ENCODE peak calls at places on chromosome 11, in seven cellular contexts. One of them, this sample, is unnamed.

GRCh38 chr11:126317681-126318641 is 14.1 kb downstream of the DCPS start:
- DNase-seq in mesenchymal stem cell: peak
- DNase-seq in ovary: peak
- DNase-seq in adrenal gland: peak
- DNase-seq in body of pancreas: peak
- DNase-seq in thoracic aorta: no peak
- DNase-seq in stomach: no peak
- DNase-seq in this sample: peak

GRCh38 chr11:109077340-109077927 is 344.6 kb upstream of the C11orf87 start:
- DNase-seq in mesenchymal stem cell: no peak
- DNase-seq in ovary: no peak
- DNase-seq in adrenal gland: no peak
- DNase-seq in body of pancreas: no peak
- DNase-seq in thoracic aorta: no peak
- DNase-seq in stomach: no peak
- DNase-seq in this sample: no peak

GRCh38 chr11:115769891-115770290 is 265.7 kb upstream of the CADM1 start:
- DNase-seq in mesenchymal stem cell: no peak
- DNase-seq in ovary: no peak
- DNase-seq in adrenal gland: no peak
- DNase-seq in body of pancreas: no peak
- DNase-seq in thoracic aorta: no peak
- DNase-seq in stomach: no peak
- DNase-seq in this sample: no peak

GRCh38 chr11:64502634-64503033 is 88.4 kb upstream of the SLC22A12 start:
- DNase-seq in mesenchymal stem cell: no peak
- DNase-seq in ovary: no peak
- DNase-seq in adrenal gland: no peak
- DNase-seq in body of pancreas: no peak
- DNase-seq in thoracic aorta: no peak
- DNase-seq in stomach: no peak
- DNase-seq in this sample: no peak

GRCh38 chr11:59552844-59553243 is 41.5 kb downstream of the OR4D9 start:
- DNase-seq in mesenchymal stem cell: no peak
- DNase-seq in ovary: no peak
- DNase-seq in adrenal gland: peak
- DNase-seq in body of pancreas: no peak
- DNase-seq in thoracic aorta: no peak
- DNase-seq in stomach: no peak
- DNase-seq in this sample: no peak

GRCh38 chr11:115521874-115522273 is 17.7 kb upstream of the CADM1 start:
- DNase-seq in mesenchymal stem cell: no peak
- DNase-seq in ovary: no peak
- DNase-seq in adrenal gland: no peak
- DNase-seq in body of pancreas: no peak
- DNase-seq in thoracic aorta: no peak
- DNase-seq in stomach: no peak
- DNase-seq in this sample: no peak

GRCh38 chr11:118438314-118438931 is 2.1 kb downstream of the KMT2A start:
- DNase-seq in mesenchymal stem cell: peak
- DNase-seq in ovary: no peak
- DNase-seq in adrenal gland: peak
- DNase-seq in body of pancreas: peak
- DNase-seq in thoracic aorta: no peak
- DNase-seq in stomach: no peak
- DNase-seq in this sample: peak

GRCh38 chr11:66126064-66126463 is 56.0 kb downstream of the PACS1 start:
- DNase-seq in mesenchymal stem cell: no peak
- DNase-seq in ovary: no peak
- DNase-seq in adrenal gland: no peak
- DNase-seq in body of pancreas: no peak
- DNase-seq in thoracic aorta: no peak
- DNase-seq in stomach: no peak
- DNase-seq in this sample: no peak

GRCh38 chr11:2767751-2768150 is 68.0 kb upstream of the KCNQ1OT1 start:
- DNase-seq in mesenchymal stem cell: no peak
- DNase-seq in ovary: no peak
- DNase-seq in adrenal gland: peak
- DNase-seq in body of pancreas: no peak
- DNase-seq in thoracic aorta: no peak
- DNase-seq in stomach: no peak
- DNase-seq in this sample: no peak

GRCh38 chr11:126500981-126501380 is 145.5 kb downstream of the ST3GAL4 start:
- DNase-seq in mesenchymal stem cell: no peak
- DNase-seq in ovary: no peak
- DNase-seq in adrenal gland: no peak
- DNase-seq in body of pancreas: no peak
- DNase-seq in thoracic aorta: no peak
- DNase-seq in stomach: no peak
- DNase-seq in this sample: peak

GRCh38 chr11:37502202-37502601 is 904.2 kb upstream of the RAG2 start:
- DNase-seq in mesenchymal stem cell: peak
- DNase-seq in ovary: no peak
- DNase-seq in adrenal gland: no peak
- DNase-seq in body of pancreas: no peak
- DNase-seq in thoracic aorta: no peak
- DNase-seq in stomach: no peak
- DNase-seq in this sample: no peak

GRCh38 chr11:126990716-126991480 is 9.7 kb downstream of the KIRREL3 start:
- DNase-seq in mesenchymal stem cell: no peak
- DNase-seq in ovary: no peak
- DNase-seq in adrenal gland: no peak
- DNase-seq in body of pancreas: no peak
- DNase-seq in thoracic aorta: no peak
- DNase-seq in stomach: no peak
- DNase-seq in this sample: no peak

GRCh38 chr11:117701781-117702180 is 95.2 kb downstream of the DSCAML1 start:
- DNase-seq in mesenchymal stem cell: no peak
- DNase-seq in ovary: no peak
- DNase-seq in adrenal gland: no peak
- DNase-seq in body of pancreas: no peak
- DNase-seq in thoracic aorta: no peak
- DNase-seq in stomach: no peak
- DNase-seq in this sample: no peak

GRCh38 chr11:11396290-11397042 is 43.4 kb upstream of the CSNK2A3 start:
- DNase-seq in mesenchymal stem cell: peak
- DNase-seq in ovary: no peak
- DNase-seq in adrenal gland: no peak
- DNase-seq in body of pancreas: no peak
- DNase-seq in thoracic aorta: no peak
- DNase-seq in stomach: no peak
- DNase-seq in this sample: no peak

GRCh38 chr11:76772783-76773106 is 10.4 kb upstream of the TSKU start:
- DNase-seq in mesenchymal stem cell: no peak
- DNase-seq in ovary: peak
- DNase-seq in adrenal gland: no peak
- DNase-seq in body of pancreas: no peak
- DNase-seq in thoracic aorta: no peak
- DNase-seq in stomach: no peak
- DNase-seq in this sample: no peak

GRCh38 chr11:101390539-101390938 is 193.3 kb downstream of the TRPC6 start:
- DNase-seq in mesenchymal stem cell: peak
- DNase-seq in ovary: no peak
- DNase-seq in adrenal gland: no peak
- DNase-seq in body of pancreas: no peak
- DNase-seq in thoracic aorta: no peak
- DNase-seq in stomach: no peak
- DNase-seq in this sample: no peak

GRCh38 chr11:126137146-126137545 is 74.3 kb downstream of the RPUSD4 start:
- DNase-seq in mesenchymal stem cell: peak
- DNase-seq in ovary: no peak
- DNase-seq in adrenal gland: no peak
- DNase-seq in body of pancreas: no peak
- DNase-seq in thoracic aorta: no peak
- DNase-seq in stomach: no peak
- DNase-seq in this sample: peak

GRCh38 chr11:32602657-32603410 is 19.2 kb downstream of the EIF3M start:
- DNase-seq in mesenchymal stem cell: no peak
- DNase-seq in ovary: no peak
- DNase-seq in adrenal gland: no peak
- DNase-seq in body of pancreas: no peak
- DNase-seq in thoracic aorta: no peak
- DNase-seq in stomach: no peak
- DNase-seq in this sample: no peak

GRCh38 chr11:61763930-61764605 is 11.6 kb downstream of the MYRF start:
- DNase-seq in mesenchymal stem cell: no peak
- DNase-seq in ovary: no peak
- DNase-seq in adrenal gland: no peak
- DNase-seq in body of pancreas: no peak
- DNase-seq in thoracic aorta: no peak
- DNase-seq in stomach: no peak
- DNase-seq in this sample: no peak

GRCh38 chr11:76266269-76266668 is 60.0 kb upstream of the WNT11 start:
- DNase-seq in mesenchymal stem cell: peak
- DNase-seq in ovary: no peak
- DNase-seq in adrenal gland: peak
- DNase-seq in body of pancreas: no peak
- DNase-seq in thoracic aorta: no peak
- DNase-seq in stomach: no peak
- DNase-seq in this sample: peak

GRCh38 chr11:78156081-78156844 is 16.8 kb upstream of the ALG8 start:
- DNase-seq in mesenchymal stem cell: peak
- DNase-seq in ovary: no peak
- DNase-seq in adrenal gland: no peak
- DNase-seq in body of pancreas: no peak
- DNase-seq in thoracic aorta: no peak
- DNase-seq in stomach: no peak
- DNase-seq in this sample: no peak

DNA sequence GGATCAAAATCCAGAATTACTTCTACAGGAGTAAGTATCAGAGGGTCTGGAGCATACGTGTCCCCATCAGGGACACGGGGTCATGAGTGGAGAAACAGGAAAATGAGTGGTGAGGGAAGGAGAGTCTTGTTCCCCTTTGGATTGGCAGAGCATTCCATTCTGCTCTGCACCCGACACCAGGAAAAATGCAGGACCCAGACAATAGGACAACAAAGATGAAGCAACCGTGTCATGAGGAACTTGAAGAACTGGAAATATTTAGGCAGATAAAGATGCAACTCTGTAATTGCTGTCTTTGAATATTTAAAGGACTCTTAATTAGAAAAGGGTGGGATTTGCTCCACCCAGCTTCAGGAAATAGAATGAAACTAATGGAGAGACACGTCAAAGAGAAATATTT is 89.0 kb upstream of the BLID start:
- DNase-seq in mesenchymal stem cell: no peak
- DNase-seq in ovary: no peak
- DNase-seq in adrenal gland: no peak
- DNase-seq in body of pancreas: no peak
- DNase-seq in thoracic aorta: no peak
- DNase-seq in stomach: no peak
- DNase-seq in this sample: no peak
- H3K27ac ChIP-seq in mesenchymal stem cell: no peak
- H3K27ac ChIP-seq in ovary: no peak
- H3K27ac ChIP-seq in adrenal gland: no peak
- H3K27ac ChIP-seq in body of pancreas: no peak
- H3K27ac ChIP-seq in thoracic aorta: peak
- H3K27ac ChIP-seq in stomach: no peak
- H3K27ac ChIP-seq in this sample: no peak

GRCh38 chr11:17541330-17541885 is 2.8 kb downstream of the USH1C start:
- DNase-seq in mesenchymal stem cell: no peak
- DNase-seq in ovary: no peak
- DNase-seq in adrenal gland: no peak
- DNase-seq in body of pancreas: no peak
- DNase-seq in thoracic aorta: no peak
- DNase-seq in stomach: no peak
- DNase-seq in this sample: peak

GRCh38 chr11:17544181-17544622 is at the start of gene USH1C:
- DNase-seq in mesenchymal stem cell: no peak
- DNase-seq in ovary: no peak
- DNase-seq in adrenal gland: no peak
- DNase-seq in body of pancreas: peak
- DNase-seq in thoracic aorta: no peak
- DNase-seq in stomach: peak
- DNase-seq in this sample: no peak

GRCh38 chr11:17542249-17542648 is 2.0 kb downstream of the USH1C start:
- DNase-seq in mesenchymal stem cell: no peak
- DNase-seq in ovary: no peak
- DNase-seq in adrenal gland: no peak
- DNase-seq in body of pancreas: peak
- DNase-seq in thoracic aorta: no peak
- DNase-seq in stomach: peak
- DNase-seq in this sample: no peak

GRCh38 chr11:17543574-17544180 is 539 bp downstream of the USH1C start:
- DNase-seq in mesenchymal stem cell: no peak
- DNase-seq in ovary: no peak
- DNase-seq in adrenal gland: no peak
- DNase-seq in body of pancreas: no peak
- DNase-seq in thoracic aorta: no peak
- DNase-seq in stomach: no peak
- DNase-seq in this sample: no peak

GRCh38 chr11:17543041-17543440 is 1.2 kb downstream of the USH1C start:
- DNase-seq in mesenchymal stem cell: no peak
- DNase-seq in ovary: no peak
- DNase-seq in adrenal gland: no peak
- DNase-seq in body of pancreas: no peak
- DNase-seq in thoracic aorta: no peak
- DNase-seq in stomach: no peak
- DNase-seq in this sample: no peak
- H3K4me3 ChIP-seq in mesenchymal stem cell: no peak
- H3K4me3 ChIP-seq in ovary: no peak
- H3K4me3 ChIP-seq in adrenal gland: no peak
- H3K4me3 ChIP-seq in body of pancreas: no peak
- H3K4me3 ChIP-seq in thoracic aorta: no peak
- H3K4me3 ChIP-seq in stomach: peak
- H3K4me3 ChIP-seq in this sample: no peak

DNA sequence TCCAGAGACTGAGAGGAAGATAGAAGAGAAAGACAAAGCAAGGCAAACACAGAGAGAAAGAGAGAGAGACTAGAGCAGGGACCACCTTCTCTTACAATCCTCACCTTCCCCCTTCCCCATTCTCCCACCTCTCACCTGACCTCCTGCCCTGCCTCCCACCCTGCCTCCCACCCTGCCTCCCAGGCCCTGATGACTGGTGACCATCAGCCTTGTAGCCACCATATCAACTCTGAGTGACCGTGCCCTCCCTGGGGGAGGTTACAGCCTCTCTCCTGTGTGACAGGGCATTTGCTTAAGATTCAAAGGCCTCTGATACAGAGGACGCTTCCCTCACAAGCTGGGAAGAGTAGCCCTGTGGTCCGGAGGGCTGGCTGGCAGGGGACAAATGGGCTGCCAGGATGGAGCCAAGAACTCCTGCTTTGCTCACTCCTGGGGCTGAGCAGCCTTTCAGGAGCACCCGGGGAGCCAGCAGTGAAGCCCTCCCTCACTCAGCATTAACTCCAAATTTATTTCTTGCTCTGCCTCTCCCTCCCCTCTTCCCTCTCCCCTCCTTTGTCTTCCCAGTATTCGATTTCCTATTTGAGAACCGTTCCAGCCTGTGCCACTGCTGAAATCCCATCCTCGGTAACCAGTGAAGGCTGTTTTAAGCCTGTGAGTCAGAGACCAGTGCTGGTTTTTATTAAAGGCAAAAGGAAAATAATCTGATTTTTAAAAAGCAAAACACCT is 125.2 kb upstream of the SYT13 start:
- DNase-seq in mesenchymal stem cell: peak
- DNase-seq in ovary: no peak
- DNase-seq in adrenal gland: no peak
- DNase-seq in body of pancreas: no peak
- DNase-seq in thoracic aorta: no peak
- DNase-seq in stomach: no peak
- DNase-seq in this sample: no peak
- H3K27ac ChIP-seq in mesenchymal stem cell: peak
- H3K27ac ChIP-seq in ovary: no peak
- H3K27ac ChIP-seq in adrenal gland: no peak
- H3K27ac ChIP-seq in body of pancreas: no peak
- H3K27ac ChIP-seq in thoracic aorta: peak
- H3K27ac ChIP-seq in stomach: no peak
- H3K27ac ChIP-seq in this sample: no peak

GRCh38 chr11:45155627-45156180 is 9.3 kb downstream of the PRDM11 start:
- DNase-seq in mesenchymal stem cell: no peak
- DNase-seq in ovary: no peak
- DNase-seq in adrenal gland: no peak
- DNase-seq in body of pancreas: no peak
- DNase-seq in thoracic aorta: no peak
- DNase-seq in stomach: no peak
- DNase-seq in this sample: peak
- H3K4me3 ChIP-seq in mesenchymal stem cell: no peak
- H3K4me3 ChIP-seq in ovary: no peak
- H3K4me3 ChIP-seq in adrenal gland: no peak
- H3K4me3 ChIP-seq in body of pancreas: no peak
- H3K4me3 ChIP-seq in thoracic aorta: peak
- H3K4me3 ChIP-seq in stomach: no peak
- H3K4me3 ChIP-seq in this sample: no peak